ENCODE peak calls at places on chromosomes 16 and 17, in four cellular contexts. W is PC-3, H is neural progenitor cell, A is HCT116. C is an unnamed sample.

GRCh38 chr16:70250748-70251650 is 741 bp downstream of the EXOSC6 start:
- DNase-seq in H (peak; percentile 76), A (no peak), W (peak; percentile 23), C (peak; percentile 70)

GRCh38 chr16:22813223-22813945 is 578 bp upstream of the HS3ST2 start:
- DNase-seq in A (no peak), H (peak; percentile 94), W (peak; percentile 6), C (no peak)

GRCh38 chr17:40810505-40810904 is 10.7 kb upstream of the KRT28 start:
- DNase-seq in A (no peak), W (peak; percentile 87), H (no peak), C (no peak)

GRCh38 chr16:31092330-31092729 is 2.3 kb downstream of the VKORC1 start:
- DNase-seq in A (no peak), H (no peak), W (no peak), C (peak; percentile 32)

GRCh38 chr16:57781349-57781740 is 20.9 kb downstream of the KIFC3 start:
- DNase-seq in A (no peak), W (no peak), H (no peak), C (no peak)

GRCh38 chr17:72349508-72350472 is 229.0 kb downstream of the SOX9 start:
- DNase-seq in A (no peak), H (no peak), W (no peak), C (no peak)

GRCh38 chr16:71781741-71782140 is 26.9 kb downstream of the AP1G1 start:
- DNase-seq in H (no peak), W (peak; percentile 64), A (no peak), C (no peak)

GRCh38 chr17:82892869-82893565 is 53.2 kb upstream of the ZNF750 start:
- DNase-seq in H (no peak), A (no peak), W (no peak), C (no peak)

GRCh38 chr16:83742076-83742475 is 65.7 kb upstream of the HSBP1 start:
- DNase-seq in A (no peak), W (no peak), H (no peak), C (no peak)

GRCh38 chr17:40331743-40332641 is 23.0 kb downstream of the RARA start:
- DNase-seq in H (no peak), A (no peak), W (no peak), C (no peak)

DNA sequence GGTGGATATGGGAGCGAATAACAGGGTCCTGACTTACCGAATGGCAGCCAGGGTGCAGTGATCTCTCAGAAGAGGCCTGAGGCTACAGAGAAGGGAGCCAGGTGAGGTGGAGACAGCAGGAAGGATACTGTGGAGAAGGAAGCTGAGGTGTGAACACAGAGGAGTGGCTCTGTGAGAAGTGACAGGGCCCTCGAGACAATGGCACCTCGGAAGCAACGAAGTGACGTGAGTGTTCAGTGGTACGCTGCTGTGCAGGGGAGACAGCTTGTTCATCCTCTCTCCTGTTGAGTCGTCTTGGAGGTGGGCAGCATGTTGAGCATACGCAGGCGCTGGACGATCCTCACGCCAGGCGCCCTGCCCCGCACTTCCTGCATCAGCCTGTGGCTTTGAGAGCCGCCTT is 390.3 kb downstream of the CPPED1 start:
- DNase-seq in H (no peak), W (no peak), A (no peak), C (no peak)
- H3K27ac ChIP-seq in H (no peak overlapping the region), W (no peak overlapping the region), A (no peak overlapping the region), C (no peak overlapping the region)

GRCh38 chr16:1709356-1709755 is 3.4 kb downstream of the MAPK8IP3 start:
- DNase-seq in H (no peak), W (no peak), A (no peak), C (no peak)

GRCh38 chr16:1707193-1707790 is 1.3 kb downstream of the MAPK8IP3 start:
- DNase-seq in W (peak; percentile 28), H (peak; percentile 48), A (no peak), C (peak; percentile 57)

GRCh38 chr16:1706386-1707192 is 594 bp downstream of the MAPK8IP3 start:
- DNase-seq in W (no peak), H (peak; percentile 44), A (no peak), C (peak; percentile 67)

GRCh38 chr16:1708083-1708767 is 2.2 kb downstream of the MAPK8IP3 start:
- DNase-seq in W (no peak), H (no peak), A (no peak), C (no peak)

DNA sequence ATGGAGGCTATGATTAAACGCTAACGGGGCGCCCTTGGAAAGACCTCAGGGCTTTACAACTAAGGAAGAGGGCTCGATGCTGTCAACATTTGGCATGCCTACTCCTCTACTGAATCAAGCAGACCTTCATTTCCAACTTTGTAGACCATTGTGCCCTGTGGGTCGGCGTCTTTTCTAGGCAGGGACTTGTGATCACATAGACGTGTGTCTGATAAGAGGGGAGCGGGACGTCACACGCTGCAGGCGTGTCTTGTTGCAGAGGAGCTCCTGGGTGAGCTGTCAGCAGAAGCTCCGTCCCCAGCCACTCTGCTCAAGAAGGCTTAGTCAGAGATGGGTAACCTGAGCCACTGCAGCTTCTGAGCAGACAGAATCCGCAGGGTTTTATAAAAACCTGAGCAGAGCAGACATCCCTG is 2.8 kb downstream of the MAPK8IP3 start:
- DNase-seq in W (peak; percentile 81), A (no peak), H (no peak), C (no peak)
- H4K20me1 ChIP-seq in W (peaks cover 17% of the 10 kb centered on the region), A (peaks cover 3% of the 10 kb centered on the region), H (peaks cover 74% of the 10 kb centered on the region), C (peaks cover 18% of the 10 kb centered on the region)

GRCh38 chr17:19410875-19411291 is at the start of gene RNF112:
- DNase-seq in A (no peak), W (no peak), H (peak; percentile 51), C (no peak)
- H3K9ac ChIP-seq in A (no peak within 1 kb of the TSS), W (no peak within 1 kb of the TSS), H (no peak within 1 kb of the TSS), C (no peak within 1 kb of the TSS)

GRCh38 chr17:35907691-35908090 is 22.9 kb downstream of the RDM1 start:
- DNase-seq in W (no peak), H (no peak), A (no peak), C (no peak)

GRCh38 chr17:35912339-35912912 is 18.1 kb downstream of the RDM1 start:
- DNase-seq in H (no peak), W (no peak), A (no peak), C (no peak)

GRCh38 chr17:35906559-35907265 is 23.9 kb downstream of the RDM1 start:
- DNase-seq in W (no peak), A (no peak), H (no peak), C (no peak)

GRCh38 chr17:35907266-35907637 is 23.3 kb downstream of the RDM1 start:
- DNase-seq in A (no peak), H (no peak), W (no peak), C (no peak)

DNA sequence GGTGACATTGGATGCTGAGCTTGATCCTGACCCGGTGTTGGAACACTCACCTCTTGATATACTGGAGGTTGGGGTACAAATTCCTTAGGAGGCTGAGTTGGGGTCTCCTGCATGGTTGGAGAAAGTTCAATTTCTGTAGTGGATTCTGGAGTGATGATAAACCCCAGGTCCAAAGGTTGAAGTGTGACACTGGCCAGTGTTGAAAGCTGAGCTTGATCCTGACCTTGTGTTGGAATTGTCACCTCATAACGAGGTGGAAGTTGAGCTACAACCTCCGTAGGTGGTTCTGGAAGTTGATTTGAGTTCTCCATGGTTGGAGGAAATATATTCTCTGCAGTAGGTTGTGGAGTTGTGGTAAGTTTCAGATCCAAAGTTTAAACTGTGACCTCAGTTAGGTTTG is 21.2 kb downstream of the RDM1 start:
- DNase-seq in W (no peak), A (no peak), H (no peak), C (no peak)
- H3K27ac ChIP-seq in W (no peak overlapping the region), A (no peak overlapping the region), H (no peak overlapping the region), C (no peak overlapping the region)

DNA sequence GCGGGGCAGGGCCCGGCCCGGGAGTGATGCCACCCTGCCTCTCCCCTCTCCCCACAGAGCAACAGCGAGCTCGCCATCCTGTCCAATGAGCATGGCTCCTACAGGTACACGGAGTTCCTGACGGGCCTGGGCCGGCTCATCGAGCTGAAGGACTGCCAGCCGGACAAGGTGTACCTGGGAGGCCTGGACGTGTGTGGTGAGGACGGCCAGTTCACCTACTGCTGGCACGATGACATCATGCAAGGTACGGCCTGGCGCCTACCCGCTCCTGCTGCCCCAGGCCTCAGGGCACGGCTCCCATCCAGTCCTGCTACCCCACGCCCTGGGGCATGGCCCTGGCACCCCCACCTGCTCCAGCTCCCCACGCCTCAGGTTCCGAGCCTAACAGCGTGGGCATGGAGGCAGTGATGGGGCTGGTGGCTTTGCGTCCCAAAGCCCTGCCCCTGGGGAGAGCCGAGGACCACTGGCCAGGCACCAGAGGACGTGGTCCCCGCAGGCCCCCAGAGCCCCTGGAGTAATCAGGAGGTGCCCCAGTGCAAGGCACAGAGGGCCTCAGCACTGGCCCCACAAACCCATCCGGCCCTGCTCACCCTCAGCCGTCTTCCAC is 38.5 kb downstream of the TSC2 start:
- DNase-seq in H (no peak), W (no peak), A (no peak), C (no peak)
- H4K20me1 ChIP-seq in H (peaks cover 29% of the 10 kb centered on the region), W (no peaks in the 10 kb centered on the region), A (no peaks in the 10 kb centered on the region), C (peaks cover 6% of the 10 kb centered on the region)

DNA sequence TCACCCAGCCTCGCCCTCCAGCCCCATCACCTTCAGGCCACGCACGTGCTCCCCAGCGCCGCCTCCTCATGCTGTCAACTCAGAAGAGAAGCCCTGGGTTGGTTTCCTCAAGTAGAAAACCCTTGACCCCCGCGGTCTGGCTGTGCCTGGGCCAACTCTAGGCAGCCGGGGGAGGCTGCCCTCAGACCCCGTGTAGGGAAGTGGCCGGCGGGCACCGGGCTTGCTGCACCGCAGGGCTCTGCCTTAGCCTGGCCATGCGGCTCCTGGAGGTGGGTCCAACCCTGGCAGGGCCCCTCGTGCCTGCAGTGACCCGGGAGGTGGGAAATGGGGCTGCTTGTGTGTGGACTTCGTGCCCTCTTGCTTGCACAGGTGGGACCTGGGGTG is 149.9 kb upstream of the GSE1 start:
- DNase-seq in W (no peak), H (no peak), A (no peak), C (no peak)
- H3K9ac ChIP-seq in W (no peak overlapping the region), H (no peak overlapping the region), A (no peak overlapping the region), C (no peak overlapping the region)

GRCh38 chr17:59669411-59669810 is 37.8 kb downstream of the PTRH2 start:
- DNase-seq in A (no peak), W (no peak), H (no peak), C (peak; percentile 44)

GRCh38 chr17:59669944-59670343 is 37.3 kb downstream of the PTRH2 start:
- DNase-seq in H (no peak), A (no peak), W (no peak), C (no peak)

GRCh38 chr17:59666235-59666634 is 41.0 kb downstream of the PTRH2 start:
- DNase-seq in A (no peak), W (peak; percentile 27), H (no peak), C (no peak)

GRCh38 chr17:59671386-59671785 is 35.8 kb downstream of the PTRH2 start:
- DNase-seq in W (no peak), H (no peak), A (no peak), C (no peak)

GRCh38 chr17:59668816-59669215 is 38.4 kb downstream of the PTRH2 start:
- DNase-seq in H (no peak), W (peak; percentile 93), A (peak; percentile 49), C (no peak)
- H3K27ac ChIP-seq in H (no peak overlapping the region), W (peak overlapping the region; percentile 44), A (peak overlapping the region; percentile 74), C (peak overlapping the region; percentile 73)

GRCh38 chr16:90008708-90009145 is 10.5 kb downstream of the DBNDD1 start:
- DNase-seq in A (no peak), H (no peak), W (no peak), C (peak; percentile 68)

GRCh38 chr16:90007015-90007414 is 12.2 kb downstream of the DBNDD1 start:
- DNase-seq in A (no peak), H (no peak), W (no peak), C (no peak)

GRCh38 chr16:90009172-90009899 is 9.9 kb downstream of the DBNDD1 start:
- DNase-seq in H (no peak), W (no peak), A (no peak), C (no peak)

GRCh38 chr16:90004577-90004976 is 14.7 kb downstream of the DBNDD1 start:
- DNase-seq in A (no peak), W (no peak), H (no peak), C (no peak)

GRCh38 chr16:90005956-90006663 is 13.1 kb downstream of the DBNDD1 start:
- DNase-seq in H (no peak), W (no peak), A (no peak), C (no peak)
- H4K20me1 ChIP-seq in H (no peaks in the 10 kb centered on the region), W (no peaks in the 10 kb centered on the region), A (no peaks in the 10 kb centered on the region), C (peaks cover 12% of the 10 kb centered on the region)

GRCh38 chr17:77111916-77112315 is 28.9 kb upstream of the SEC14L1 start:
- DNase-seq in H (no peak), W (no peak), A (no peak), C (no peak)
- H3K9ac ChIP-seq in H (no peak overlapping the region), W (no peak overlapping the region), A (no peak overlapping the region), C (no peak overlapping the region)